ENCODE peak calls at places on chromosomes 3 and 15, in eight cellular contexts. P is PC-3; B is CD4-positive, CD25-positive, alpha-beta regulatory T cell; S is CD4-positive, alpha-beta memory T cell; A is CD8-positive, alpha-beta memory T cell; J is body of pancreas; D is cardiac muscle cell; N is psoas muscle. Y is an unnamed sample.

GRCh38 chr3:184584001-184584891 is 22.7 kb downstream of the EPHB3 start:
- DNase-seq in P (no peak), B (no peak), S (no peak), A (no peak), J (no peak), D (no peak), N (peak; percentile 55), Y (peak; percentile 88)

GRCh38 chr3:170721563-170721962 is 135.7 kb upstream of the SLC7A14 start:
- DNase-seq in P (no peak), B (no peak), S (no peak), A (no peak), J (peak; percentile 45), D (no peak), N (no peak), Y (no peak)

GRCh38 chr3:8730641-8731040 is 3.0 kb upstream of the CAV3 start:
- DNase-seq in P (no peak), B (no peak), S (no peak), A (no peak), J (no peak), D (peak; percentile 59), N (no peak), Y (no peak)

GRCh38 chr15:30903497-30904187 is at the start of gene FAN1:
- DNase-seq in P (peak; percentile 93), B (peak; percentile 45), S (peak; percentile 76), A (peak; percentile 63), J (peak; percentile 92), D (peak; percentile 91), N (peak; percentile 92), Y (peak; percentile 95)

GRCh38 chr3:42061711-42062408 is 29.3 kb upstream of the TRAK1 start:
- DNase-seq in P (peak; percentile 98), B (no peak), S (no peak), A (no peak), J (peak; percentile 62), D (peak; percentile 92), N (peak; percentile 92), Y (no peak)

GRCh38 chr3:151814588-151814987 is 672 bp downstream of the AADAC start:
- DNase-seq in P (no peak), B (no peak), S (no peak), A (no peak), J (peak; percentile 46), D (no peak), N (no peak), Y (no peak)

GRCh38 chr3:72262707-72263106 is 477.8 kb upstream of the PROK2 start:
- DNase-seq in P (no peak), B (no peak), S (no peak), A (no peak), J (no peak), D (no peak), N (no peak), Y (no peak)

GRCh38 chr15:88166330-88166993 is 90.1 kb downstream of the NTRK3 start:
- DNase-seq in P (peak; percentile 7), B (no peak), S (no peak), A (no peak), J (peak; percentile 10), D (peak; percentile 5), N (no peak), Y (no peak)

GRCh38 chr3:123723527-123724168 is 138.8 kb upstream of the HACD2 start:
- DNase-seq in P (peak; percentile 96), B (peak; percentile 13), S (peak; percentile 50), A (peak; percentile 21), J (peak; percentile 64), D (peak; percentile 91), N (no peak), Y (peak; percentile 75)

GRCh38 chr3:194640829-194641228 is 7.6 kb upstream of the TMEM44 start:
- DNase-seq in P (peak; percentile 32), B (peak; percentile 23), S (peak; percentile 19), A (peak; percentile 14), J (no peak), D (peak; percentile 59), N (no peak), Y (peak; percentile 14)

GRCh38 chr15:78075490-78076230 is 1.9 kb downstream of the TBC1D2B start:
- DNase-seq in P (peak; percentile 75), B (no peak), S (no peak), A (no peak), J (peak; percentile 85), D (peak; percentile 94), N (no peak), Y (no peak)

GRCh38 chr3:45630325-45630724 is 35.8 kb downstream of the LIMD1 start:
- DNase-seq in P (no peak), B (no peak), S (no peak), A (no peak), J (no peak), D (no peak), N (no peak), Y (no peak)

GRCh38 chr3:109257269-109257668 is 59.0 kb downstream of the DPPA2 start:
- DNase-seq in P (peak; percentile 34), B (no peak), S (no peak), A (no peak), J (peak; percentile 25), D (peak; percentile 96), N (no peak), Y (no peak)

GRCh38 chr3:71168043-71168720 is 415.3 kb downstream of the FOXP1 start:
- DNase-seq in P (peak; percentile 32), B (no peak), S (no peak), A (no peak), J (no peak), D (peak; percentile 78), N (no peak), Y (no peak)

GRCh38 chr3:24523988-24524727 is 29.5 kb upstream of the THRB start:
- DNase-seq in P (peak; percentile 80), B (no peak), S (no peak), A (no peak), J (no peak), D (no peak), N (no peak), Y (no peak)

GRCh38 chr3:122188758-122189157 is 5.3 kb downstream of the CASR start:
- DNase-seq in P (no peak), B (no peak), S (no peak), A (no peak), J (no peak), D (no peak), N (no peak), Y (no peak)
- H3K27me3 ChIP-seq in P (peaks cover 67% of the 10 kb centered on the region), B (peaks cover 21% of the 10 kb centered on the region), S (no peaks in the 10 kb centered on the region), A (peaks cover 14% of the 10 kb centered on the region), J (peaks cover 3% of the 10 kb centered on the region), D (peaks cover 45% of the 10 kb centered on the region), N (peaks cover 24% of the 10 kb centered on the region), Y (peaks cover 38% of the 10 kb centered on the region)

DNA sequence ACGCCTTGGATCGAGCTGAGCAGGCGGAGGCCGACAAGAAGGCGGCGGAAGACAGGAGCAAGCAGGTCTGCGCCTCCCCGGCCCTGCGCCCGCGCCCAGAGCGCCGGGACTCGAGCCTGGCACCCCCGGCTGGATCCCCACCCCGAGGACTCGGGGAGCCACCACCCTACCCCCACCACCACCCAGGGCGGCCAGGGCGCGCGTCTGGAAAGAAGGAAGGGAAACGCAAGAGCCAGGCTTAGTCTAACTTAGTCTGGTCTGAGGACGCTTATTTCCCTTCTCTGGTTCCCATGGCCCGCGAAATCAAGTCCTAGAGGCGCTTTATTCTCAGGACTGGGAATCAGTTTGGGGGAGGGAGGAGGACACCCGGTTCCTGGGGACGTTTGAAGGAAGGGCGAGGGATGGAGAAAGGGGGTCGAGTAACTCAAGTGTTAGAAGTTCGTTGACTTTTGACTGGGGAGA is 363 bp downstream of the TPM1 start:
- DNase-seq in P (no peak), B (no peak), S (no peak), A (no peak), J (no peak), D (peak; percentile 47), N (no peak), Y (no peak)
- H3K27me3 ChIP-seq in P (no peaks in the 10 kb centered on the region), B (peaks cover 55% of the 10 kb centered on the region), S (peaks cover 45% of the 10 kb centered on the region), A (peaks cover 55% of the 10 kb centered on the region), J (no peaks in the 10 kb centered on the region), D (no peaks in the 10 kb centered on the region), N (peaks cover 4% of the 10 kb centered on the region), Y (peaks cover 25% of the 10 kb centered on the region)

DNA sequence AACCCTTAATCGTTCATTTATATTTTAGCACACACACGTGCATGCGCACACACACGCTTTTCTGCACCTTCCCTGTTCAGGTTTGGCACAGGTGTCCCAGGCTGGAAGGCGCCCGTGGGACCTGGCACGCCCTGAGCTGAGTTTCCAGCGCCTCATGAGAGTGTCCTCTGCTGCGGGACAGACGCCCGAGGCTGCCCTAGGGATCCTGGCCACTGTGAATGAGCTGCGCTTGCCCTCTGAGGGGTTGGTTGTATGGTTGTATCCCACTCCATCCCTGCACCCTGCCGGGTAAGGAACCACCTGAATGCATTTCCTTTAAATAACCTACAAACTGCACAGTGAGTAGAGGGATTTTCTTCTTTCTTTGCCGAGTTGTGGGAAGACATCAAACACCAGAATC is 12.2 kb upstream of the MEX3B start:
- DNase-seq in P (no peak), B (no peak), S (no peak), A (no peak), J (no peak), D (no peak), N (no peak), Y (no peak)
- H3K27me3 ChIP-seq in P (peaks cover 83% of the 10 kb centered on the region), B (peaks cover 6% of the 10 kb centered on the region), S (no peaks in the 10 kb centered on the region), A (peaks cover 3% of the 10 kb centered on the region), J (peaks cover 7% of the 10 kb centered on the region), D (peaks cover 77% of the 10 kb centered on the region), N (peaks cover 65% of the 10 kb centered on the region), Y (no peaks in the 10 kb centered on the region)

DNA sequence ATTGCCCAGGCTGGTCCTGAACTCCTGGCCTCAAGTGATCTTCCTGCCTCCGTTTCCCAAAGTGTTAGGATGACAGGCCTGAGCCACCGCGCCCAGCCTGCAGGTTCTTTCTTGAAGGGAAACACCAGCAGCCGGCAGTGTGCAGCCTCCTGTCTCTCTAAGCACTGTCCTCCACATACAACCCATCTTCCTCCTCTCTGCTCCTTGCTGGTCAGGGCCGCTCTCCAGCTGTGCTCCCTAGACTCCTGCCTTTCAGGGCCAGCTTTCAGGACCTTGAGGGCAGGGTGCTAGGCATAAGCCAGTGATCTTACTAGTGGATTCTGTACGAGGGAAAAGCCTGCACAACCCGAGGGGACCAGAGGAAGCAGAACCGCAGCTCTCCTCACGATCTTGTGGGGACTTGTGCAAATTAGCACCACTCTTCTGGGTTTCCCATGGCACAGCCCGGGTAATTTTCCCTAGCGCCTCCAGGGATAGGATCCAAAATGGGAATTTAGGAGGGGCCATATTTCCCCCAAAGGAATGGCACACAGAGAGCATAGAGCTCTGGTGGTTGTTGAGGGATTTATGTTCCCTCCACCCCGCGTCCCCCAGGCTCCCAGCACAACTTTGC is 18.2 kb upstream of the CORO2B start:
- DNase-seq in P (no peak), B (no peak), S (no peak), A (no peak), J (no peak), D (no peak), N (no peak), Y (peak; percentile 42)
- H3K27me3 ChIP-seq in P (no peaks in the 10 kb centered on the region), B (peaks cover 21% of the 10 kb centered on the region), S (no peaks in the 10 kb centered on the region), A (peaks cover 10% of the 10 kb centered on the region), J (peaks cover 4% of the 10 kb centered on the region), D (peaks cover 9% of the 10 kb centered on the region), N (no peaks in the 10 kb centered on the region), Y (no peaks in the 10 kb centered on the region)

Y was measured in WERI-Rb-1.